ENCODE peak calls at places on chromosomes 11 and 22, in four cellular contexts. E, C, G and L are unnamed samples.
A peak's percentile ranks its signal among the peaks of the same experiment; 100 is the strongest.

GRCh38 chr22:37817705-37818311 is 5.4 kb upstream of the GALR3 start:
- DNase-seq in C (peak; percentile 87), E (peak; percentile 77), G (no peak), L (peak; percentile 95)

GRCh38 chr11:120457996-120458395 is 53.6 kb upstream of the GRIK4 start:
- DNase-seq in C (no peak), G (no peak), E (no peak), L (no peak)

GRCh38 chr11:62689421-62690183 is at the start of gene LRRN4CL:
- DNase-seq in E (no peak), G (no peak), C (no peak), L (no peak)

GRCh38 chr11:65726660-65727059 is 6.1 kb upstream of the RNASEH2C start:
- DNase-seq in G (no peak), C (no peak), E (no peak), L (no peak)

GRCh38 chr22:17009640-17010291 is 1.7 kb upstream of the GAB4 start:
- DNase-seq in G (no peak), C (no peak), E (no peak), L (no peak)

GRCh38 chr11:110297726-110298297 is 1.4 kb upstream of the RDX start:
- DNase-seq in E (no peak), G (no peak), C (no peak), L (no peak)

GRCh38 chr22:32208681-32209080 is 3.8 kb upstream of the RFPL2 start:
- DNase-seq in C (no peak), G (no peak), E (no peak), L (no peak)

GRCh38 chr11:61695917-61696316 is 15.7 kb downstream of the DAGLA start:
- DNase-seq in E (peak; percentile 91), G (peak; percentile 72), C (no peak), L (peak; percentile 81)

GRCh38 chr22:21447694-21448402 is 19.3 kb upstream of the TMEM191C start:
- DNase-seq in E (no peak), G (no peak), C (no peak), L (no peak)

GRCh38 chr11:121344824-121345223 is 52.3 kb downstream of the SC5D start:
- DNase-seq in G (no peak), E (no peak), C (no peak), L (no peak)

GRCh38 chr11:31655483-31655882 is 145.9 kb downstream of the ELP4 start:
- DNase-seq in C (no peak), G (peak; percentile 96), E (no peak), L (no peak)

GRCh38 chr11:71543866-71544265 is 4.4 kb upstream of the KRTAP5-9 start:
- DNase-seq in C (no peak), G (no peak), E (no peak), L (no peak)

GRCh38 chr11:102322560-102322959 is 5.3 kb downstream of the BIRC3 start:
- DNase-seq in G (no peak), E (no peak), C (no peak), L (no peak)

GRCh38 chr11:60143768-60144167 is 39.1 kb downstream of the MS4A6A start:
- DNase-seq in G (no peak), E (no peak), C (no peak), L (no peak)

GRCh38 chr22:23098230-23098705 is 27.9 kb downstream of the GNAZ start:
- DNase-seq in C (no peak), E (no peak), G (no peak), L (no peak)

GRCh38 chr22:32622004-32622761 is 147.6 kb downstream of the FBXO7 start:
- DNase-seq in C (peak; percentile 20), G (no peak), E (no peak), L (no peak)

GRCh38 chr11:126332221-126332711 is 23.2 kb upstream of the ST3GAL4 start:
- DNase-seq in C (no peak), G (no peak), E (no peak), L (no peak)

GRCh38 chr22:46058591-46059519 is 81.9 kb upstream of the WNT7B start:
- DNase-seq in G (no peak), E (no peak), C (no peak), L (no peak)

GRCh38 chr11:27218498-27219038 is 144.4 kb downstream of the CCDC34 start:
- DNase-seq in E (no peak), G (no peak), C (no peak), L (no peak)

GRCh38 chr11:77190331-77191075 is 62.5 kb downstream of the MYO7A start:
- DNase-seq in E (no peak), G (no peak), C (no peak), L (no peak)

GRCh38 chr11:88552377-88553029 is 215.0 kb upstream of the CTSC start:
- DNase-seq in E (peak; percentile 33), C (peak; percentile 13), G (no peak), L (peak; percentile 32)

GRCh38 chr11:27716850-27717249 is 16.6 kb upstream of the BDNF start:
- DNase-seq in G (no peak), E (no peak), C (no peak), L (no peak)

GRCh38 chr11:69752890-69753289 is 22.3 kb downstream of the FGF4 start:
- DNase-seq in E (no peak), G (no peak), C (no peak), L (no peak)

GRCh38 chr11:113553905-113554304 is 78.7 kb upstream of the DRD2 start:
- DNase-seq in G (no peak), E (no peak), C (no peak), L (no peak)

GRCh38 chr22:45925811-45926351 is 51.1 kb downstream of the WNT7B start:
- DNase-seq in C (no peak), G (no peak), E (no peak), L (no peak)

GRCh38 chr11:129992161-129992944 is 10.3 kb downstream of the PRDM10 start:
- DNase-seq in E (peak; percentile 30), G (no peak), C (no peak), L (peak; percentile 62)

GRCh38 chr11:113781682-113782081 is 2.1 kb downstream of the CLDN25 start:
- DNase-seq in G (no peak), C (no peak), E (no peak), L (no peak)

GRCh38 chr11:1083621-1084551 is 9.2 kb downstream of the MUC2 start:
- DNase-seq in E (no peak), G (no peak), C (no peak), L (no peak)

GRCh38 chr22:39469681-39470461 is 13.1 kb downstream of the MGAT3 start:
- DNase-seq in E (no peak), G (no peak), C (no peak), L (no peak)

GRCh38 chr11:67381244-67381972 is 8.0 kb upstream of the CLCF1 start:
- DNase-seq in E (no peak), G (no peak), C (no peak), L (no peak)

GRCh38 chr11:66100272-66101037 is 30.4 kb downstream of the PACS1 start:
- DNase-seq in E (peak; percentile 66), G (peak; percentile 48), C (no peak), L (peak; percentile 65)

GRCh38 chr11:47125083-47125482 is 51.6 kb downstream of the ARFGAP2 start:
- DNase-seq in C (no peak), G (no peak), E (no peak), L (no peak)

DNA sequence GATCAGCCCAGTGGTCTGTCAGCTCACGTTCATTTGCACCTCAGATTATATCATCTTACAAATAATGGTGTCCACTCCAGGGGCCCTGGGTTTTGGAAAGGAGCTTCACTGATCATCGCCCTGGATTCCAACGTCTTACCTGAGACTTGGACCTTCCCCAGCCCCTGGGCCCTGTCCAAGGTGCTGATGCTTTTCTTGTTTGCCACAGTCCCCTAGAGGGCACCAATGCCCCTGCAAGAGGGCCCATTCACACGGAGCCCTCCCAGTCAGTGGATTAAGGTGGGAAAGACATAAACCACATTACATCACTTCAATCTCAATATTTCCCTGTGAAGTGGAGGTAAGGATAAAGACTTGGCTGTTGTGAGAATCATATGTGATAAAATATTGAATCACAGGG is 167.2 kb downstream of the BUD13 start:
- DNase-seq in G (peak; percentile 5), E (no peak), C (peak; percentile 88), L (peak; percentile 66)
- TF ChIP-seq CTCF in G (peak; percentile 77), E (no peak), C (peak; percentile 68), L (peak; percentile 33)

DNA sequence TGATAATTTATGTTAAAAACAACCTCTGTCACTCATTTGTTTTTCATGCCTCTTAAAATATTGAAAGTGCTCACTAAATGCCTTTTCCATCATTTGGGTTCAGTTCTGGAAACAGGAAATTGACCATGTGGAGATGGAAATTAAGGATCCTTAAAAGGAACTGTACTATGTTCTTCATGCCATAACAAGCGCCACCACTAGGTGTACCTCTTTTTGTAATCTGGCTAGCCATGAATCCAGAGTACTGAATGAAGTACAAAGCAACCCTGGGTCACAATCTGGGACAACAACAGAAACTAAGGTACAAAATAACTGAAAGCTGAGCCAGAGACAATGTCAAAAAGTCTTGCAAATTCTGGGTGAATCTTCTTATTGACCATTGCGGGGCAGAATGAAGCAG is 559.1 kb downstream of the FAM181B start:
- DNase-seq in G (no peak), E (no peak), C (no peak), L (no peak)
- TF ChIP-seq CTCF in G (peak; percentile 21), E (no peak), C (peak; percentile 42), L (no peak)

GRCh38 chr22:24772493-24773220 is 1.9 kb downstream of the PIWIL3 start:
- DNase-seq in C (peak; percentile 14), G (no peak), E (no peak), L (no peak)
- TF ChIP-seq CTCF in C (peak; percentile 66), G (peak; percentile 76), E (no peak), L (no peak)

GRCh38 chr11:15276616-15277015 is 161.9 kb downstream of the INSC start:
- DNase-seq in G (no peak), E (no peak), C (no peak), L (no peak)
- TF ChIP-seq CTCF in G (peak; percentile 40), E (no peak), C (peak; percentile 69), L (no peak)

GRCh38 chr22:20414450-20414849 is 20.5 kb downstream of the ZNF74 start:
- DNase-seq in C (no peak), G (no peak), E (no peak), L (no peak)
- TF ChIP-seq CTCF in C (no peak), G (no peak), E (no peak), L (no peak)

GRCh38 chr22:36239150-36239400 is 252 bp downstream of the APOL2 start:
- DNase-seq in E (no peak), G (no peak), C (no peak), L (no peak)
- TF ChIP-seq CTCF in E (no peak), G (no peak), C (no peak), L (no peak)

GRCh38 chr22:42079319-42080251 is at the start of gene SMDT1:
- DNase-seq in C (peak; percentile 97), E (peak; percentile 96), G (peak; percentile 79), L (peak; percentile 98)

GRCh38 chr22:42083119-42083518 is 3.6 kb downstream of the SMDT1 start:
- DNase-seq in E (no peak), G (no peak), C (no peak), L (no peak)

GRCh38 chr22:42077486-42078125 is 1.9 kb upstream of the SMDT1 start:
- DNase-seq in C (no peak), G (no peak), E (no peak), L (no peak)

GRCh38 chr22:42078469-42079318 is 806 bp upstream of the SMDT1 start:
- DNase-seq in G (no peak), E (no peak), C (no peak), L (no peak)

GRCh38 chr22:42080287-42080686 is 787 bp downstream of the SMDT1 start:
- DNase-seq in E (no peak), G (no peak), C (no peak), L (no peak)
- TF ChIP-seq CTCF in E (no peak), G (no peak), C (no peak), L (no peak)